ENCODE peak calls at places on chromosomes 7 and 10, in seven cellular contexts. N is H9, D is H1, W is IMR-90, H is mesenchymal stem cell, J is mesendoderm, G is trophoblast cell. V is an unnamed sample.

GRCh38 chr7:41688012-41688625 is 14.8 kb downstream of the INHBA start:
- DNase-seq in H (no peak), W (peak), D (no peak), N (no peak), G (peak), J (no peak), V (no peak)

GRCh38 chr7:97847791-97848190 is 24.4 kb downstream of the ASNS start:
- DNase-seq in N (no peak), J (no peak), G (no peak), W (no peak), D (no peak), H (no peak), V (no peak)

GRCh38 chr10:34526758-34527730 is 288.1 kb downstream of the PARD3 start:
- DNase-seq in H (peak), D (no peak), N (peak), W (peak), J (peak), G (peak), V (peak)

GRCh38 chr7:43872401-43873165 is 3.3 kb upstream of the MRPS24 start:
- DNase-seq in H (peak), J (peak), D (peak), N (no peak), W (peak), G (peak), V (no peak)

GRCh38 chr7:150448789-150449147 is 1.7 kb upstream of the GIMAP8 start:
- DNase-seq in D (peak), G (peak), H (peak), J (peak), N (peak), W (peak), V (peak)

GRCh38 chr7:24827589-24827988 is 70.3 kb upstream of the GSDME start:
- DNase-seq in W (peak), G (peak), J (no peak), D (no peak), H (peak), N (no peak), V (no peak)

GRCh38 chr7:57424515-57425238 is 25.3 kb upstream of the ZNF716 start:
- DNase-seq in N (no peak), J (no peak), D (no peak), W (no peak), G (peak), H (no peak), V (no peak)

GRCh38 chr7:77426521-77427051 is 10.4 kb upstream of the GSAP start:
- DNase-seq in W (peak), G (peak), D (no peak), N (no peak), H (peak), J (peak), V (peak)

GRCh38 chr10:35259769-35260397 is 76.4 kb upstream of the CCNY start:
- DNase-seq in G (peak), W (peak), J (peak), D (no peak), N (no peak), H (peak), V (no peak)

GRCh38 chr10:12823361-12823760 is 178.2 kb downstream of the CCDC3 start:
- DNase-seq in J (no peak), D (no peak), G (no peak), N (no peak), W (no peak), H (no peak), V (no peak)

GRCh38 chr10:58844680-58845079 is 331.8 kb upstream of the PHYHIPL start:
- DNase-seq in D (no peak), J (no peak), W (no peak), N (no peak), G (no peak), H (no peak), V (no peak)

GRCh38 chr10:45353176-45353575 is 20.8 kb upstream of the ALOX5 start:
- DNase-seq in H (no peak), W (no peak), D (no peak), G (no peak), J (no peak), N (no peak), V (no peak)

GRCh38 chr10:31413325-31413724 is 94.3 kb downstream of the ZEB1 start:
- DNase-seq in W (peak), N (no peak), J (no peak), G (peak), D (no peak), H (peak), V (no peak)

GRCh38 chr10:44948713-44949112 is 10.9 kb upstream of the RASSF4 start:
- DNase-seq in G (no peak), J (no peak), N (peak), W (no peak), H (no peak), D (no peak), V (no peak)

GRCh38 chr7:102232686-102233286 is 53.9 kb upstream of the SH2B2 start:
- DNase-seq in H (no peak), W (no peak), J (no peak), N (no peak), G (peak), D (no peak), V (no peak)

GRCh38 chr7:16694806-16695205 is 48.8 kb downstream of the BZW2 start:
- DNase-seq in D (no peak), J (peak), W (no peak), H (no peak), G (no peak), N (no peak), V (no peak)

GRCh38 chr10:31759124-31759798 is 169.4 kb downstream of the ARHGAP12 start:
- DNase-seq in W (no peak), H (peak), J (peak), G (peak), N (peak), D (peak), V (peak)

GRCh38 chr7:16774294-16774693 is 20.7 kb downstream of the TSPAN13 start:
- DNase-seq in J (no peak), H (no peak), D (no peak), W (no peak), G (no peak), N (no peak), V (no peak)

GRCh38 chr7:157410831-157411556 is 74.2 kb downstream of the DNAJB6 start:
- DNase-seq in G (no peak), N (no peak), W (no peak), J (no peak), D (no peak), H (no peak), V (no peak)

GRCh38 chr10:77641788-77642397 is 4.3 kb upstream of the KCNMA1 start:
- DNase-seq in G (peak), J (peak), H (peak), W (peak), D (peak), N (no peak), V (peak)

GRCh38 chr7:96061844-96062243 is 260.1 kb downstream of the SLC25A13 start:
- DNase-seq in G (no peak), J (no peak), N (no peak), D (no peak), H (no peak), W (no peak), V (no peak)

GRCh38 chr7:2927592-2927991 is 83.5 kb upstream of the GNA12 start:
- DNase-seq in J (no peak), H (no peak), N (peak), G (no peak), D (no peak), W (no peak), V (no peak)

GRCh38 chr7:107982463-107982862 is 20.5 kb downstream of the LAMB1 start:
- DNase-seq in J (no peak), H (no peak), D (no peak), W (no peak), G (no peak), N (no peak), V (no peak)

GRCh38 chr10:51001587-51001986 is 72.7 kb upstream of the PRKG1 start:
- DNase-seq in N (no peak), G (peak), J (peak), D (no peak), H (peak), W (no peak), V (no peak)

GRCh38 chr7:8065356-8065813 is 96.8 kb downstream of the GLCCI1 start:
- DNase-seq in J (no peak), H (peak), G (peak), N (no peak), W (peak), D (no peak), V (no peak)

GRCh38 chr7:88226886-88227516 is 7.2 kb upstream of the SRI start:
- DNase-seq in G (peak), H (peak), N (no peak), W (peak), J (peak), D (no peak), V (no peak)

GRCh38 chr10:104894711-104895110 is 253.6 kb downstream of the SORCS3 start:
- DNase-seq in D (no peak), J (no peak), N (no peak), G (no peak), W (no peak), H (no peak), V (no peak)

GRCh38 chr7:104206841-104207240 is 972 bp downstream of the ORC5 start:
- DNase-seq in N (no peak), D (no peak), G (no peak), H (no peak), W (no peak), J (no peak), V (no peak)

GRCh38 chr10:57723305-57723704 is 544.4 kb downstream of the IPMK start:
- DNase-seq in N (no peak), D (no peak), G (no peak), J (peak), W (no peak), H (no peak), V (no peak)

GRCh38 chr10:1643911-1644810 is 93.2 kb downstream of the ADARB2 start:
- DNase-seq in D (no peak), N (no peak), W (no peak), G (no peak), J (no peak), H (no peak), V (no peak)

GRCh38 chr7:138961159-138961558 is 20.0 kb downstream of the KIAA1549 start:
- DNase-seq in H (no peak), W (no peak), D (no peak), J (no peak), G (no peak), N (no peak), V (no peak)

GRCh38 chr10:69801434-69802315 is at the start of gene COL13A1:
- DNase-seq in W (peak), H (peak), N (peak), J (peak), D (peak), G (peak), V (peak)

GRCh38 chr7:135253851-135254815 is 20.5 kb downstream of the STRA8 start:
- DNase-seq in D (no peak), W (peak), N (no peak), H (peak), G (peak), J (peak), V (no peak)

GRCh38 chr10:95478185-95478584 is 83.0 kb downstream of the SORBS1 start:
- DNase-seq in J (no peak), H (no peak), D (no peak), N (no peak), W (no peak), G (no peak), V (no peak)

GRCh38 chr10:95476482-95477174 is 84.5 kb downstream of the SORBS1 start:
- DNase-seq in J (peak), W (no peak), G (no peak), N (no peak), H (no peak), D (no peak), V (no peak)

GRCh38 chr10:95478935-95479334 is 82.2 kb downstream of the SORBS1 start:
- DNase-seq in N (no peak), W (no peak), H (no peak), G (peak), D (no peak), J (no peak), V (no peak)

GRCh38 chr10:95475827-95476481 is 85.2 kb downstream of the SORBS1 start:
- DNase-seq in G (no peak), H (no peak), N (no peak), D (no peak), J (no peak), W (no peak), V (no peak)

DNA sequence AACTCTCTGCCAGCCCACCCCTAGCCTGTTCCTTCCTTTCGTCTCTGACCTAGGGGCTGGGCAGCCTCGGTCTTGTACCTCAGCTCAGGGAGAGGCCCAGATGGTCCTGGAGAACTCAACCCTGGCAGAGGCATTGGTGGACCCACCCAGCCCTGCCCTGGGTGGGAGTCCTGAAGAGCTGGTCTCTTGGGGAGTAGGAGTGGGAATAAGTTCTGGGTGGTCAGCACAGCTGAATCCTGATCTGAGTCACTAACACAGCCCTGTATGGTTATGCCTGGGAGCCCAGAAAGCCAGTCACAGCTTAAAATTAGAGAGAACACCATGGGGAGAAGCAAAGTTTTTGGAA is 84.0 kb downstream of the SORBS1 start:
- DNase-seq in N (no peak), D (no peak), W (no peak), J (no peak), H (no peak), G (no peak), V (no peak)
- H3K23ac ChIP-seq in N (no peak), D (no peak), W (no peak), J (peak), H (no peak), G (no peak), V (no peak)

GRCh38 chr10:67955614-67956013 is 71.2 kb downstream of the SIRT1 start:
- DNase-seq in J (no peak), G (no peak), D (no peak), W (no peak), H (no peak), N (no peak), V (no peak)
- H3K23ac ChIP-seq in J (no peak), G (no peak), D (no peak), W (no peak), H (no peak), N (no peak), V (no peak)

DNA sequence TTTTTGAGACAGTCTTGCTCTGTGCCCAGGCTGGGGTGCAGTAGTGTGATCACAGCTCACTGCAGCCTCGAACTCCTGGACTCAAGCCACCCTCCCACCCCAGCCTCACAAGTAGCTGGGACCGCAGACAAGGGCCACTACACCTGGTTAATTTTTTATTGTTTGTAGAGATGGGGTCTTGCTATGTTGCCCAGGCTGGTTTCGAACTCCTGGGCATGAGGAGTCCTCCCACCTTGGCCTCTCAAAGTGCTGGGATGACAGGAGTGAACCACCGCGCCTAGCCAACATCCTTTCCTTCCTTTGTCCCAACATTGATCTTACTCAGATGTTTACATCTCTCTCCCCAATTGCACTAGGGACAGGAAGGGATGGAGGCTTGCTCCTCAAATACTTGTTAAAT is 3.3 kb downstream of the GTF2IRD1 start:
- DNase-seq in W (no peak), G (no peak), J (no peak), N (no peak), D (no peak), H (no peak), V (no peak)
- H3K23ac ChIP-seq in W (no peak), G (no peak), J (no peak), N (no peak), D (no peak), H (no peak), V (no peak)

DNA sequence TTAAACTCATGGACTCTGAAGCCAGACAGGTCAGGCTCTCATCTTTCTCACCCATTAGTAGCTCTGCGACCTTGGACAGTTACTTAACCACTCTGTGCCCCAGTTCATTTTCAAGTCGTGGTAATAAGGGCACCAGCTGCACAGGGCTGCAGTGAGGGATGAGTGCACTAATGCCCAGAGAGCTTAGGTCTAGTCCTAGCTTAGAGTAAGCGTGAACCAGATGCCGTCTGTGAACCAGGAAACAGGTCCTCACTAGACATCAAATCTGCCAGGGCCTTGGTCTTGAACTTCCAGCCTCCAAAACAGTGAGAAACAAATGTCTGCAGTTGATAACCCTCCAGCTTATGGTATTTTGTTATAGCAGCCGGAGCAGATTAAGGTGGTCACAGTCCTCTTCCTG is 222.4 kb upstream of the PFKP start:
- DNase-seq in H (no peak), D (no peak), G (no peak), W (no peak), J (no peak), N (no peak), V (no peak)
- H3K23ac ChIP-seq in H (no peak), D (no peak), G (no peak), W (no peak), J (no peak), N (no peak), V (no peak)